ENCODE peak calls at places on chromosomes 4 and X, in four cellular contexts. V, U, Q and Y are unnamed samples.

GRCh38 chr4:140996757-140997156 is 136.5 kb downstream of the RNF150 start:
- DNase-seq in U (no peak), V (no peak), Q (no peak), Y (no peak)

GRCh38 chr4:183961772-183962171 is 56.7 kb downstream of the STOX2 start:
- DNase-seq in Q (no peak), U (no peak), V (no peak), Y (no peak)

GRCh38 chr4:176090115-176090514 is 24.5 kb downstream of the WDR17 start:
- DNase-seq in V (no peak), Q (peak), U (no peak), Y (no peak)

GRCh38 chrX:139126493-139126892 is 404.0 kb upstream of the F9 start:
- DNase-seq in V (no peak), Q (peak), U (peak), Y (no peak)

GRCh38 chr4:128355301-128355700 is 67.7 kb upstream of the PGRMC2 start:
- DNase-seq in Q (no peak), V (no peak), U (peak), Y (no peak)

GRCh38 chr4:56976283-56976877 is 1.0 kb downstream of the NOA1 start:
- DNase-seq in V (no peak), U (peak), Q (no peak), Y (no peak)

GRCh38 chr4:96354036-96354712 is 514.3 kb downstream of the PDHA2 start:
- DNase-seq in V (no peak), U (no peak), Q (no peak), Y (no peak)

GRCh38 chr4:112416464-112416863 is 99.5 kb downstream of the NEUROG2 start:
- DNase-seq in V (no peak), Q (no peak), U (peak), Y (no peak)

GRCh38 chr4:182582245-182582644 is 334.9 kb downstream of the DCTD start:
- DNase-seq in V (no peak), U (peak), Q (no peak), Y (no peak)

GRCh38 chr4:52657630-52658501 is 1.2 kb downstream of the USP46 start:
- DNase-seq in V (no peak), U (peak), Q (no peak), Y (no peak)

GRCh38 chrX:28709421-28709820 is 122.2 kb downstream of the IL1RAPL1 start:
- DNase-seq in V (no peak), U (no peak), Q (no peak), Y (no peak)

GRCh38 chrX:115940888-115941332 is 229.6 kb upstream of the AGTR2 start:
- DNase-seq in V (peak), U (peak), Q (peak), Y (peak)

GRCh38 chr4:89788243-89789072 is 48.5 kb downstream of the SNCA start:
- DNase-seq in Q (no peak), V (no peak), U (no peak), Y (no peak)

GRCh38 chr4:185532327-185532726 is 3.0 kb downstream of the PDLIM3 start:
- DNase-seq in U (no peak), V (no peak), Q (no peak), Y (no peak)

GRCh38 chr4:4937926-4938325 is 78.5 kb downstream of the MSX1 start:
- DNase-seq in V (no peak), U (no peak), Q (no peak), Y (no peak)

GRCh38 chr4:176014583-176015108 is 51.0 kb upstream of the WDR17 start:
- DNase-seq in Q (no peak), V (no peak), U (no peak), Y (no peak)

GRCh38 chrX:106894392-106894909 is 8.7 kb downstream of the RIPPLY1 start:
- DNase-seq in U (peak), V (peak), Q (peak), Y (peak)